ENCODE peak calls at places on chromosome X, in seven cellular contexts. T, F, N, J, M, O and Q are unnamed samples. For H3K9me3, the result is how much of the 10 kb centered on the place peaks cover.

GRCh38 chrX:133776072-133776471 is 209.3 kb downstream of the GPC3 start:
- DNase-seq in T (no peak), F (no peak), N (peak), J (peak), M (peak), O (no peak), Q (peak)

GRCh38 chrX:151703487-151703886 is 8.2 kb downstream of the PRRG3 start:
- DNase-seq in T (no peak), F (no peak), N (peak), J (peak), M (no peak), O (peak), Q (no peak)

GRCh38 chrX:26925088-26925487 is 538.1 kb downstream of the PPP4R3C start:
- DNase-seq in T (no peak), F (no peak), N (no peak), J (no peak), M (no peak), O (no peak), Q (no peak)

GRCh38 chrX:108020631-108021030 is 24.2 kb upstream of the VSIG1 start:
- DNase-seq in T (no peak), F (no peak), N (peak), J (no peak), M (no peak), O (no peak), Q (no peak)

GRCh38 chrX:104136241-104137019 is 20.4 kb downstream of the SLC25A53 start:
- DNase-seq in T (no peak), F (peak), N (peak), J (peak), M (no peak), O (peak), Q (peak)

GRCh38 chrX:17987783-17988182 is 126.7 kb upstream of the RAI2 start:
- DNase-seq in T (no peak), F (no peak), N (no peak), J (no peak), M (no peak), O (no peak), Q (no peak)

GRCh38 chrX:48823029-48823428 is 3.3 kb upstream of the ERAS start:
- DNase-seq in T (no peak), F (no peak), N (no peak), J (no peak), M (no peak), O (no peak), Q (no peak)

GRCh38 chrX:51643377-51643776 is 24.7 kb upstream of the CENPVL3 start:
- DNase-seq in T (no peak), F (no peak), N (no peak), J (no peak), M (no peak), O (no peak), Q (no peak)

GRCh38 chrX:138485767-138486166 is 225.8 kb downstream of the FGF13 start:
- DNase-seq in T (no peak), F (no peak), N (no peak), J (no peak), M (no peak), O (no peak), Q (no peak)

GRCh38 chrX:96971812-96972211 is 88.1 kb downstream of the RPA4 start:
- DNase-seq in T (no peak), F (no peak), N (peak), J (no peak), M (no peak), O (no peak), Q (no peak)

GRCh38 chrX:70481424-70481823 is 36.8 kb downstream of the DLG3 start:
- DNase-seq in T (no peak), F (no peak), N (peak), J (no peak), M (no peak), O (no peak), Q (no peak)

GRCh38 chrX:38664285-38664684 is 102.9 kb downstream of the TSPAN7 start:
- DNase-seq in T (no peak), F (no peak), N (peak), J (no peak), M (no peak), O (no peak), Q (no peak)

GRCh38 chrX:36844857-36845256 is 163.3 kb upstream of the FAM47C start:
- DNase-seq in T (no peak), F (no peak), N (no peak), J (no peak), M (no peak), O (no peak), Q (no peak)

GRCh38 chrX:31130457-31131215 is 58.8 kb upstream of the FTHL17 start:
- DNase-seq in T (no peak), F (no peak), N (no peak), J (no peak), M (no peak), O (no peak), Q (no peak)

GRCh38 chrX:55107911-55108310 is 19.1 kb downstream of the PAGE2 start:
- DNase-seq in T (no peak), F (no peak), N (no peak), J (no peak), M (no peak), O (no peak), Q (no peak)

GRCh38 chrX:13223868-13224555 is 95.8 kb downstream of the ATXN3L start:
- DNase-seq in T (no peak), F (peak), N (no peak), J (no peak), M (no peak), O (no peak), Q (no peak)

GRCh38 chrX:45497290-45497689 is 296.6 kb upstream of the DIPK2B start:
- DNase-seq in T (no peak), F (no peak), N (no peak), J (no peak), M (no peak), O (no peak), Q (no peak)

GRCh38 chrX:96770315-96770714 is 85.7 kb downstream of the DIAPH2 start:
- DNase-seq in T (no peak), F (no peak), N (peak), J (no peak), M (no peak), O (no peak), Q (no peak)

GRCh38 chrX:16148896-16149295 is 18.4 kb upstream of the MAGEB17 start:
- DNase-seq in T (no peak), F (no peak), N (no peak), J (no peak), M (no peak), O (no peak), Q (no peak)

GRCh38 chrX:155997436-155997835 is at the start of gene IL9R:
- DNase-seq in T (no peak), F (no peak), N (no peak), J (no peak), M (no peak), O (no peak), Q (peak)

GRCh38 chrX:155998761-155999510 is 1.4 kb downstream of the IL9R start:
- DNase-seq in T (no peak), F (no peak), N (no peak), J (no peak), M (no peak), O (no peak), Q (no peak)

GRCh38 chrX:155995476-155995875 is 2.0 kb upstream of the IL9R start:
- DNase-seq in T (no peak), F (no peak), N (no peak), J (no peak), M (no peak), O (no peak), Q (no peak)

GRCh38 chrX:155998116-155998515 is 620 bp downstream of the IL9R start:
- DNase-seq in T (no peak), F (no peak), N (no peak), J (no peak), M (no peak), O (no peak), Q (no peak)

DNA sequence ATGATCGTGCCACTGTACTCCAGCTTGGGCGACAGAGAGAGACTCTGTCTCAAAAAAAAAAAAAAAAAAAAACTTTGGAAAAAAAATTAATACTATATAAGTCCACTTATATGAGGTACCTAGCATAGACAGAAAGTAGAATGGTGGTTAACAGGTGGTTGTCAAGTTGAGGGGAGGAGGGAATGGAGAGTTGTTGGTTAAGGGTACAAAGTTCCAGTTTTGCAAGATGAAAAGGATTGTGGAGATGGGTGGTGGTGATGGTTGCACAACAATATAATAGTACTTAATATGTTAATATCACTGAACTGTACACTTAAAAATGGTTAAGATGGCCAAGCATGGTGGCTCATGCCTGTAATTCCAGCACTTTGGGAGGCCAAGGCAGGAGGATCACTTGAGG is 4.1 kb upstream of the IL9R start:
- DNase-seq in T (no peak), F (no peak), N (no peak), J (no peak), M (no peak), O (no peak), Q (no peak)
- H3K9me3 ChIP-seq in T (under half), F (under half), N (under half), J (under half), M (under half), O (under half), Q (under half)

DNA sequence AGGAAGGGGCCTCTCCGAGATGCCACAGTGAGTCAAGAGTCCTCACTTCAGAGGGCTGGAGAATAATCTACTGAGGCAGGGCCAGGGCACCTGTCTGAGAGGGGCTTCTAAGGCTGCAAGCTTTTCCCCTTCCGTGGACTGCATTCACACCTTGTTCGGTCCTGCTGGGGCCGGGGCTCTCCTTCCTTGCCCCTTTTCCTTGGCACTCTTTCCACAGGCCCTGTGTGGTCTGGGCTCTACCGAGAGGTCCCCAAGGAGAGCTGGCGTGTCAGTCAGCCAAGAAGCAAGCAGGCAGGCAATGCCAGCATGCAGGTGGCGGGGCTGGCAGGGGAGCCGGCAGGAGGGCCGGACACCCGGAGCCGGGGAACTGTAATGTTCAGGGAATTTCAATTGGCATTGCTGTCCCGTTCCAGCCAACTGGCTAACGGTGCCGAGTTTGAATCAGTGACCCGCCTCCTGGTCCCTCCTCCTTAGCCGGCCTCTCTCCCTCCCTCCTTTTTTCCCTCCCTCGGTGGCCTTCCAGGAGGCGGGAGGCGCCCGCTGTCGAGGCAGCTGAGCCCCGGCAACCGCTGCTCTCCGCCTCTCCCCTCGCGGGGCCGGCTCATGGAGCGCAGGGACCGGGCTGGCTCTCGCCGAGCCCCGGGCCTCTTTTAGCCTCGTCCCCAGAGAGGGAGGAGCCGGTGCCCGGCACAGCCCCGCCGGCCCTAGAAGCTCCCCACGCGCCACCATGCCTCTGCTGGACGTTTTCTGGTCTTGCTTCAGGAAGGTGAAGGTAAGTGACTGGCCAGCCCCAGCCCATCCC is at the start of gene STARD8:
- DNase-seq in T (no peak), F (no peak), N (peak), J (peak), M (peak), O (no peak), Q (peak)
- H3K4me3 ChIP-seq in T (peak), F (peak), N (no peak), J (peak), M (peak), O (no peak), Q (peak)

DNA sequence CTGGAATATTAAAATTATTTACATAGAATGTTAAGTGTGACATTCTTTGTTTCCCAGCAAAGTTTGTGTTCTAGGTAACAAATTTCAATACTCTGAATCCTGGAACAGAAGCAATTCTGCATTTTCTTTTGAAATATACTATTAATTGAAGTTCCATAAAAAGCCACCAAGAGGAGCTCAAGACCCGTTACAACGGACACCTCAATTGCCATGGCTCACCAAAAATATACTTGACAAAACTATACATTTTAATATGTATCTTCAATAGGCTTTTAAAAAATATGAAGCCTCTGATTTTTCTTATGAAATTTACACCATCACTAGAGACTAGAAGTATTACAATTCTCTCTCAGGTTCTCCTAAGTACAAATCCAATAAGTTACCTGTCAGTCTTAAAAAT is 111.4 kb downstream of the NYX start:
- DNase-seq in T (no peak), F (no peak), N (peak), J (no peak), M (no peak), O (no peak), Q (no peak)
- TF ChIP-seq CTCF in T (peak), F (peak), N (peak), J (peak), M (peak), O (no peak), Q (peak)

GRCh38 chrX:2220829-2221567 is 279.8 kb downstream of the DHRSX start:
- DNase-seq in T (no peak), F (no peak), N (no peak), J (no peak), M (no peak), O (no peak), Q (no peak)
- H3K9me3 ChIP-seq in T (half or more), F (under half), N (under half), J (half or more), M (under half), O (under half), Q (under half)

GRCh38 chrX:53279296-53280237 is 1.8 kb downstream of the IQSEC2 start:
- DNase-seq in T (no peak), F (no peak), N (no peak), J (no peak), M (no peak), O (no peak), Q (no peak)
- H3K4me3 ChIP-seq in T (no peak), F (peak), N (no peak), J (peak), M (peak), O (no peak), Q (no peak)

GRCh38 chrX:103012945-103013344 is 51.0 kb downstream of the BEX1 start:
- DNase-seq in T (no peak), F (no peak), N (no peak), J (no peak), M (no peak), O (no peak), Q (no peak)

GRCh38 chrX:103017542-103017941 is 46.4 kb downstream of the BEX1 start:
- DNase-seq in T (no peak), F (no peak), N (peak), J (no peak), M (no peak), O (no peak), Q (no peak)
- TF ChIP-seq CTCF in T (no peak), F (peak), N (no peak), J (no peak), M (no peak), O (no peak), Q (no peak)